ENCODE peak calls at places on chromosome 22, in eight cellular contexts. L is fibroblast of lung, N is PC-3, F is HCT116, M is tibial artery, K is right atrium auricular region, Y is A549, J is mucosa of descending colon. D is an unnamed sample. For H3K4me1, the result is how much of the 10 kb centered on the place peaks cover.

GRCh38 chr22:33210129-33210784 is 152.1 kb upstream of the SYN3 start:
- DNase-seq in K (no peak), J (no peak), M (no peak), L (peak), F (no peak), Y (peak), N (peak), D (peak)

GRCh38 chr22:30062256-30062655 is 18.0 kb upstream of the HORMAD2 start:
- DNase-seq in M (no peak), N (no peak), Y (no peak), K (no peak), J (no peak), F (no peak), L (no peak), D (no peak)

GRCh38 chr22:36243996-36244395 is 4.7 kb upstream of the APOL2 start:
- DNase-seq in K (no peak), J (no peak), L (no peak), M (no peak), Y (no peak), F (no peak), N (no peak), D (no peak)

GRCh38 chr22:31342389-31343125 is 3.6 kb downstream of the PATZ1 start:
- DNase-seq in F (no peak), L (no peak), K (no peak), M (no peak), Y (no peak), J (no peak), N (no peak), D (no peak)

GRCh38 chr22:36986242-36986821 is 32.9 kb downstream of the TST start:
- DNase-seq in F (no peak), M (no peak), J (no peak), K (no peak), N (peak), L (no peak), Y (peak), D (no peak)

GRCh38 chr22:43857367-43857766 is 4.9 kb downstream of the SULT4A1 start:
- DNase-seq in M (no peak), N (no peak), L (no peak), J (no peak), Y (no peak), K (no peak), F (no peak), D (no peak)

GRCh38 chr22:35335468-35335867 is 35.8 kb downstream of the TOM1 start:
- DNase-seq in K (no peak), J (no peak), M (no peak), F (no peak), N (no peak), Y (no peak), L (no peak), D (no peak)

GRCh38 chr22:30876221-30876751 is 92.3 kb downstream of the MORC2 start:
- DNase-seq in L (no peak), Y (no peak), J (peak), M (peak), F (no peak), N (no peak), K (no peak), D (no peak)

GRCh38 chr22:24994070-24994763 is 41.7 kb downstream of the KIAA1671 start:
- DNase-seq in F (peak), K (no peak), N (peak), L (peak), M (no peak), J (peak), Y (peak), D (no peak)

GRCh38 chr22:36913431-36914382 is at the start of gene CSF2RB:
- DNase-seq in M (peak), N (no peak), L (no peak), Y (no peak), F (no peak), K (peak), J (peak), D (peak)

GRCh38 chr22:36405221-36405631 is 17.5 kb upstream of the MYH9 start:
- DNase-seq in M (no peak), L (no peak), J (no peak), N (no peak), Y (no peak), K (no peak), F (no peak), D (no peak)

GRCh38 chr22:31210830-31211503 is 1.1 kb upstream of the LIMK2 start:
- DNase-seq in M (no peak), K (peak), J (no peak), N (no peak), F (no peak), L (no peak), Y (no peak), D (no peak)

GRCh38 chr22:25176175-25176574 is 23.5 kb upstream of the CRYBB3 start:
- DNase-seq in K (no peak), N (no peak), F (no peak), Y (no peak), L (no peak), M (no peak), J (no peak), D (no peak)

GRCh38 chr22:33325232-33326004 is 267.2 kb upstream of the SYN3 start:
- DNase-seq in N (no peak), J (no peak), M (no peak), L (no peak), F (no peak), Y (no peak), K (no peak), D (no peak)

GRCh38 chr22:29700949-29701927 is 18.6 kb upstream of the CABP7 start:
- DNase-seq in N (peak), L (peak), M (no peak), J (no peak), K (no peak), Y (peak), F (peak), D (no peak)

GRCh38 chr22:32219030-32219429 is 14.2 kb upstream of the RFPL2 start:
- DNase-seq in J (no peak), Y (no peak), M (no peak), K (no peak), F (no peak), N (no peak), L (no peak), D (no peak)

GRCh38 chr22:46083383-46084350 is 66.7 kb upstream of the PPARA start:
- DNase-seq in Y (no peak), K (no peak), M (peak), L (no peak), N (no peak), F (no peak), J (peak), D (no peak)
- H3K4me1 ChIP-seq in Y (half or more), K (half or more), M (under half), L (under half), N (half or more), F (half or more), J (half or more), D (under half)

GRCh38 chr22:41951898-41952474 is at the start of gene SMIM45:
- DNase-seq in N (no peak), J (no peak), F (no peak), K (no peak), Y (no peak), L (no peak), M (no peak), D (no peak)
- TF ChIP-seq CTCF in N (no peak), J (no peak), F (no peak), K (no peak), Y (no peak), L (no peak), M (no peak), D (no peak)

DNA sequence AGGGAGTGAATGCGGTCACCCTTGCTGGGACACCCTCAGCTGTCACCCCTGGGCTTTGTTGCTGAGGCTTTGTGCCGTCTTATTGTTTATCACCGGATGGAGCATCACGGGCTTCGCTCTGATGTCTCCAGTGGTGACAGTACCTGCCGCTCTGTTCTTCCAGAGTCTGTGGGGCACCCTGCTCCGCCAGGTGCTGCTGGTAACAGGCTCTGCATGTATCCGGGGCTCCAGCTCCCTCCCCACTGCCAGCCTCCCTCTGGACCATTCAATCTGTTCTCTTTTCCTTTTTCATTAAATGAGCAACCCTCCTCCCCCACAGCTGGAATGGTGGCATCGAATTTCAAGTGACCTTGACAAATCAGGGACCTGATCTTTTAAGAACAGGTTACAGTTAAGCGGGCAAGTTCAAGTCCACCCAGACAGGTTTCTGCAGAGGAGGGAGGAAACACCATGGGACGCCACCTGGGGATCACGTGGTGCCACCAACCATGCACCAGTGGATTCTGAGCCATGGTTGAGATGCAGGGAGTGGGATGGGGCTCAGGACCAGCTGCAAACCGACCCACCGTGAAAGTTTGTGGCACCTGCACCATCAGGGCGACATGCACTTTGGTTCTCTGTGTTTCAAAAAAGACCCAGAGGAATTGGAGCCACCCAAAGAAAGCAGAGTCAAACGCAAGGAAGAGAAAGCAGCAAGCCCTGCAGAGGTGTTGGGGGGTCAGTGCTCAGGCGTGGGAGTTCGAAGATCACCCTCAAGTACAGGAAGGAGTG is 89.3 kb downstream of the BCR start:
- DNase-seq in K (no peak), Y (no peak), N (no peak), J (no peak), F (no peak), M (no peak), L (no peak), D (peak)
- H3K4me1 ChIP-seq in K (under half), Y (under half), N (under half), J (under half), F (under half), M (under half), L (under half), D (under half)

DNA sequence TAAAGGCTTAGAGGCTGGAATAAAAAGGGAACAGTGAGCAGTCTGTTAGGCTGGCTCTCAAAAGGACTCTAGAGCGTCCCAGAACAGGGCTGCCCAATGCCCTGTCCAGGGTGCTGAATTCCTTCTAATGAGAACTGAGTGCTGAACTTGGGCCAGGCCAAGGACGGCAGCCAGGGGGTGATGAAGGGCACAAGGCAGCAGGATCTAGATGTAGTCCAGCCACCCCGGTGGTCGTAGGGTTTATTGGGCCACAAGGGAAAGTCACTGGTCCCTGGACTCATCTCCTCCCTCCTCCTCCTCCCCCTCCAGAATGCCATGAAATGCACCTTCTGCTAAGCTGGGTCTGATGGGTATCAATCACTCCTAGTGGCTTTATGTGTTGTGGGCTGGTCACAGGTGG is 19.2 kb downstream of the NPTXR start:
- DNase-seq in F (no peak), M (no peak), K (no peak), J (no peak), L (peak), Y (peak), N (peak), D (peak)
- TF ChIP-seq CTCF in F (peak), M (no peak), K (peak), J (no peak), L (peak), Y (no peak), N (peak), D (no peak)

GRCh38 chr22:46087816-46088277 is 62.5 kb upstream of the PPARA start:
- DNase-seq in N (no peak), F (no peak), L (peak), M (peak), Y (peak), J (peak), K (peak), D (peak)

GRCh38 chr22:46090051-46090591 is 60.2 kb upstream of the PPARA start:
- DNase-seq in M (peak), J (peak), K (no peak), N (no peak), Y (no peak), F (no peak), L (peak), D (no peak)

GRCh38 chr22:46088541-46089311 is 61.6 kb upstream of the PPARA start:
- DNase-seq in F (no peak), M (peak), K (no peak), Y (no peak), N (no peak), J (peak), L (peak), D (no peak)

GRCh38 chr22:46090631-46091201 is 59.6 kb upstream of the PPARA start:
- DNase-seq in F (no peak), M (peak), Y (no peak), N (peak), K (no peak), L (peak), J (peak), D (no peak)

DNA sequence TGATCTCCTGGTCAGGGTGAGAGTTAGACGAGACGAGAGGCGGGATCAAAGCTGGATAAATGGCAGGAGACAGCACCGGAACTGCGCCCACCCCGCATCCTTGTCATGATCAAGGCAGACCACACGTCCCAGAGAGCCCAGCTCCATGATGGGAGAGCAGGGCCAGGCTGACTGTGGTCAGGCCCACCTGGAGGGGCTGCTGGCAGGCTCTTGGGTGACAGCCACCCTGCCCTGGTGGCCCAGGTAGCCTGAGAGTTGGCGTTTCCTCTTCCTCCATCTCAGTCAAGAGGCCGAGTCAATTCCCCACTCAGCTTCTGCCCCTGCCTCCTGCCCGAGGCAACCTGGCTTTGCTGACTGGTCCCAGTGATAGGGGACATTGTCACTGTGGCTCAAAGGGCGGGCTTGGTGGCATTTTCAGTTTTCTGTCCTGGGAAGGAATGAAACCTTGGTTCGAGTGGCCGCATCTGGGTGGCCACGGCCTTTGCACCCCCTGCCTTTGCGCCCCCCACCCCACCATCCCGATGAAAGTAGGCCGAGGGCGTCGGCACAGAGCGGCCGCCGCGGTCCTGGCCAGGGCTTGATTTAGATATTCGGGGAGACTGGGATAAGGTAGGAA is 60.8 kb upstream of the PPARA start:
- DNase-seq in F (no peak), L (no peak), N (no peak), M (no peak), J (peak), K (no peak), Y (no peak), D (no peak)
- H3K4me1 ChIP-seq in F (under half), L (half or more), N (under half), M (under half), J (under half), K (half or more), Y (half or more), D (under half)

GRCh38 chr22:17637490-17638181 is 921 bp upstream of the BCL2L13 start:
- DNase-seq in N (no peak), J (no peak), F (no peak), L (no peak), Y (no peak), K (no peak), M (no peak), D (no peak)

GRCh38 chr22:17634696-17635095 is 3.9 kb upstream of the BCL2L13 start:
- DNase-seq in M (no peak), L (no peak), J (no peak), F (no peak), Y (no peak), K (no peak), N (no peak), D (no peak)

GRCh38 chr22:17633998-17634323 is 4.6 kb upstream of the BCL2L13 start:
- DNase-seq in F (no peak), N (no peak), Y (no peak), L (no peak), J (no peak), M (no peak), K (no peak), D (no peak)

GRCh38 chr22:17638432-17639237 is at the start of gene BCL2L13:
- DNase-seq in N (peak), L (peak), F (peak), Y (peak), K (peak), M (peak), J (peak), D (peak)

DNA sequence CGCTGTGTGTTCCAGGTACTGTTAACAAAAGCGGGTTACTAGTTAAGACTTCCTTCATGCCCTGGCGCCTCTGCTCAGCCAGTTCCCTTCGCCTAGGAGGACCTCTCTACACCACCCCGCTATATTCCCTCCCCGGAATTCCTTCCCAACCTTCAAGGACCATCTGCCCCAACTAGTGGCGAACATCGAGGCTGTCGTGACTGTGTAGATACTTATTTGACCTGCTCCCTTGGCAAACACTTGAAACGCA is 450 bp upstream of the BCL2L13 start:
- DNase-seq in M (no peak), J (no peak), F (no peak), N (no peak), L (no peak), K (no peak), Y (no peak), D (no peak)
- TF ChIP-seq CTCF in M (no peak), J (no peak), F (no peak), N (no peak), L (no peak), K (no peak), Y (no peak), D (no peak)

DNA sequence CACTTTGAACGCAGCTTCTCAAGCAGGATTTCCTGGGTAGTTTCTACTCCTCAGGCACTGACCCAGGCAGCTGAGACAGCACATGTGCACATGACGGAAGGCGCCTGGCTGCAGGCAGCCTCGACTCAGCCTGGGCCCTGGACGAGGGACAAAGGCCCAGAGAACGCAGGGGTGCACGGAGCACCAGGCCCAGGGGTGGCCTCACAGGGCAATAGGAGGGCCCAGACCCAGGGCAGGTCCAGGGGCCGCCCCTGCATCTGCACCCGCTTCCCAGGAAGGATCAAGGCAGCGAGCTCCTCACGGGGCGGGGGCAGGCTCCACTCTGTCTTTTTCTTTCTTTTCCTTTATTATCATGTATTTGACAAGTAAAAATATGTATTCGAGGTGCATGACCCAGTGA is 208.4 kb downstream of the BRD1 start:
- DNase-seq in J (peak), F (no peak), K (no peak), M (peak), L (no peak), N (no peak), Y (no peak), D (no peak)
- H3K4me1 ChIP-seq in J (under half), F (under half), K (under half), M (under half), L (under half), N (under half), Y (under half), D (under half)

GRCh38 chr22:41532908-41533825 is 11.1 kb downstream of the POLR3H start:
- DNase-seq in L (peak), J (peak), N (peak), M (peak), Y (peak), F (no peak), K (peak), D (peak)

GRCh38 chr22:41537203-41537602 is 7.1 kb downstream of the POLR3H start:
- DNase-seq in F (no peak), M (no peak), Y (no peak), N (no peak), J (no peak), K (no peak), L (no peak), D (no peak)

GRCh38 chr22:41531736-41532477 is 12.4 kb downstream of the POLR3H start:
- DNase-seq in Y (no peak), F (no peak), N (no peak), K (no peak), J (no peak), M (no peak), L (no peak), D (no peak)

GRCh38 chr22:41534219-41534618 is 10.1 kb downstream of the POLR3H start:
- DNase-seq in N (no peak), Y (no peak), M (no peak), K (no peak), J (no peak), L (no peak), F (no peak), D (no peak)

DNA sequence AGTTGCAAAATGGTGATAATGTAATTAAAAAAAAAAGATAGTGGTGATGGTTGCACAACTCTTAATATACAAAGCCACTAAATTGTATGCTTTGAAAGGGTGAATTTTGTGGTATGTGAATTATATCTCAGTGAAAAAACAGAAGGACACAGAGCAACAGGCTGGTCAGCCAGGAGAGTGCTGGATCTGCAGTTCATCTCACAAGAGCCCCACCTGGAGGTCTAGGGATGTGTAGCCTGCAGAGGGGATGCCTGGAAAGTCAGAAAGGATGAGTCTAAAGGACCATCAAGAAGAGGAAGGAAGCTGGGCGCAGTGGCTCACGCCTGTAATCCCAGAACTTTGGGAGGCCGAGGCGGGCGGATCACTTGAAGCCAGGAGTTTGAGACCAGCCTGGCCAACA is 9.0 kb downstream of the POLR3H start:
- DNase-seq in J (no peak), K (no peak), L (no peak), Y (peak), M (no peak), N (peak), F (no peak), D (no peak)
- TF ChIP-seq CTCF in J (no peak), K (no peak), L (no peak), Y (no peak), M (no peak), N (peak), F (peak), D (no peak)

DNA sequence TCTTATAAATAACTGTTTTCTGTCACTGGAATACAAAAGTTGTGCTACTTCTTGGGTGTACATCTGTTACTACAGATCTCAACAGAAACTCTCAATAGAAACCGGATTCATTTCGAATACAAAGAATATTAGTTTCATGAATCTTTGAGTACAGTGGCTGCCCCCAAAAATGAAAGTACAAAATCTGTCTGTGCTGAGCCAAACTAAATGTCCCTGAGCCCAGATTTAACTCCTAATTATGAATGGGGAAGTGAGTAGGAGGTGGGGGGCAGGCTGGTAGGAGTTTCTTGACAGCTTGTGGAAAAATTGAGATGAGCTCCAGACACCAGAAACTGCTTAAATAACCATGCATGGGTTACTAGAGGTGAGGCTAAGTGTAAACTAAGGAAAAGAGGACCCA is 41.6 kb downstream of the PITPNB start:
- DNase-seq in N (no peak), K (no peak), M (no peak), J (no peak), L (peak), F (no peak), Y (no peak), D (no peak)
- H3K4me1 ChIP-seq in N (under half), K (half or more), M (under half), J (under half), L (under half), F (under half), Y (under half), D (under half)

GRCh38 chr22:17234144-17234623 is 14.9 kb upstream of the ADA2 start:
- DNase-seq in L (peak), J (no peak), M (no peak), F (peak), K (no peak), N (no peak), Y (peak), D (no peak)
- TF ChIP-seq CTCF in L (no peak), J (no peak), M (no peak), F (peak), K (no peak), N (no peak), Y (no peak), D (no peak)

D was measured in Peyer's patch.